ENCODE peak calls at places on chromosomes 5 and 9, in ten cellular contexts. One of them, this sample, is unnamed.

GRCh38 chr9:28086881-28087280 is 513.6 kb upstream of the C9orf72 start:
- DNase-seq in AG10803: no peak
- DNase-seq in GM12865: no peak
- DNase-seq in psoas muscle: no peak
- DNase-seq in CD8-positive, alpha-beta T cell: no peak
- DNase-seq in DND-41: no peak
- DNase-seq in spleen: no peak
- DNase-seq in choroid plexus epithelial cell: no peak
- DNase-seq in ovary: no peak
- DNase-seq in HFF-Myc: no peak
- DNase-seq in this sample: no peak

GRCh38 chr5:83066548-83067110 is 10.6 kb downstream of the TMEM167A start:
- DNase-seq in DND-41: no peak
- DNase-seq in choroid plexus epithelial cell: no peak
- DNase-seq in AG10803: no peak
- DNase-seq in psoas muscle: no peak
- DNase-seq in CD8-positive, alpha-beta T cell: no peak
- DNase-seq in ovary: no peak
- DNase-seq in GM12865: no peak
- DNase-seq in HFF-Myc: no peak
- DNase-seq in spleen: no peak
- DNase-seq in this sample: no peak

GRCh38 chr5:5198111-5198510 is 58.0 kb downstream of the ADAMTS16 start:
- DNase-seq in HFF-Myc: no peak
- DNase-seq in AG10803: no peak
- DNase-seq in spleen: no peak
- DNase-seq in GM12865: no peak
- DNase-seq in DND-41: no peak
- DNase-seq in ovary: no peak
- DNase-seq in psoas muscle: no peak
- DNase-seq in CD8-positive, alpha-beta T cell: no peak
- DNase-seq in choroid plexus epithelial cell: no peak
- DNase-seq in this sample: no peak

GRCh38 chr9:133118568-133118967 is 2.5 kb downstream of the RALGDS start:
- DNase-seq in AG10803: no peak
- DNase-seq in spleen: no peak
- DNase-seq in ovary: no peak
- DNase-seq in CD8-positive, alpha-beta T cell: no peak
- DNase-seq in GM12865: no peak
- DNase-seq in psoas muscle: peak
- DNase-seq in HFF-Myc: no peak
- DNase-seq in choroid plexus epithelial cell: no peak
- DNase-seq in DND-41: no peak
- DNase-seq in this sample: no peak

GRCh38 chr9:6405371-6405770 is 7.6 kb upstream of the UHRF2 start:
- DNase-seq in HFF-Myc: no peak
- DNase-seq in spleen: no peak
- DNase-seq in choroid plexus epithelial cell: no peak
- DNase-seq in CD8-positive, alpha-beta T cell: no peak
- DNase-seq in DND-41: no peak
- DNase-seq in psoas muscle: no peak
- DNase-seq in GM12865: no peak
- DNase-seq in ovary: no peak
- DNase-seq in AG10803: no peak
- DNase-seq in this sample: no peak

GRCh38 chr5:136098171-136098570 is 34.5 kb upstream of the SMAD5 start:
- DNase-seq in GM12865: no peak
- DNase-seq in AG10803: no peak
- DNase-seq in ovary: no peak
- DNase-seq in psoas muscle: no peak
- DNase-seq in DND-41: no peak
- DNase-seq in choroid plexus epithelial cell: no peak
- DNase-seq in spleen: no peak
- DNase-seq in CD8-positive, alpha-beta T cell: no peak
- DNase-seq in HFF-Myc: no peak
- DNase-seq in this sample: no peak

GRCh38 chr5:162852145-162852544 is 585.2 kb upstream of the CCNG1 start:
- DNase-seq in CD8-positive, alpha-beta T cell: no peak
- DNase-seq in ovary: no peak
- DNase-seq in DND-41: no peak
- DNase-seq in spleen: no peak
- DNase-seq in HFF-Myc: no peak
- DNase-seq in AG10803: no peak
- DNase-seq in psoas muscle: no peak
- DNase-seq in GM12865: no peak
- DNase-seq in choroid plexus epithelial cell: no peak
- DNase-seq in this sample: no peak

GRCh38 chr9:93667006-93667405 is 90.6 kb downstream of the PHF2 start:
- DNase-seq in HFF-Myc: no peak
- DNase-seq in choroid plexus epithelial cell: no peak
- DNase-seq in psoas muscle: peak
- DNase-seq in DND-41: no peak
- DNase-seq in GM12865: no peak
- DNase-seq in AG10803: no peak
- DNase-seq in spleen: peak
- DNase-seq in ovary: no peak
- DNase-seq in CD8-positive, alpha-beta T cell: no peak
- DNase-seq in this sample: no peak

GRCh38 chr9:2017459-2018161 is 2.5 kb downstream of the SMARCA2 start:
- DNase-seq in CD8-positive, alpha-beta T cell: peak
- DNase-seq in ovary: peak
- DNase-seq in HFF-Myc: no peak
- DNase-seq in spleen: peak
- DNase-seq in psoas muscle: peak
- DNase-seq in AG10803: peak
- DNase-seq in choroid plexus epithelial cell: peak
- DNase-seq in DND-41: peak
- DNase-seq in GM12865: peak
- DNase-seq in this sample: peak

GRCh38 chr9:133125706-133126696 is 5.0 kb upstream of the RALGDS start:
- DNase-seq in choroid plexus epithelial cell: peak
- DNase-seq in DND-41: no peak
- DNase-seq in CD8-positive, alpha-beta T cell: no peak
- DNase-seq in ovary: peak
- DNase-seq in GM12865: peak
- DNase-seq in HFF-Myc: peak
- DNase-seq in spleen: no peak
- DNase-seq in psoas muscle: peak
- DNase-seq in AG10803: peak
- DNase-seq in this sample: no peak

GRCh38 chr5:127011151-127011550 is 19.2 kb downstream of the MARCHF3 start:
- DNase-seq in ovary: no peak
- DNase-seq in HFF-Myc: no peak
- DNase-seq in psoas muscle: no peak
- DNase-seq in CD8-positive, alpha-beta T cell: no peak
- DNase-seq in GM12865: no peak
- DNase-seq in choroid plexus epithelial cell: peak
- DNase-seq in spleen: no peak
- DNase-seq in AG10803: peak
- DNase-seq in DND-41: no peak
- DNase-seq in this sample: peak

GRCh38 chr5:140925806-140926205 is 293 bp upstream of the PCDHAC1 start:
- DNase-seq in psoas muscle: no peak
- DNase-seq in HFF-Myc: no peak
- DNase-seq in DND-41: no peak
- DNase-seq in GM12865: no peak
- DNase-seq in CD8-positive, alpha-beta T cell: no peak
- DNase-seq in choroid plexus epithelial cell: no peak
- DNase-seq in spleen: no peak
- DNase-seq in AG10803: no peak
- DNase-seq in ovary: no peak
- DNase-seq in this sample: peak
- H3K4me3 ChIP-seq in psoas muscle: peak
- H3K4me3 ChIP-seq in HFF-Myc: no peak
- H3K4me3 ChIP-seq in DND-41: no peak
- H3K4me3 ChIP-seq in GM12865: no peak
- H3K4me3 ChIP-seq in CD8-positive, alpha-beta T cell: no peak
- H3K4me3 ChIP-seq in choroid plexus epithelial cell: no peak
- H3K4me3 ChIP-seq in spleen: peak
- H3K4me3 ChIP-seq in AG10803: no peak
- H3K4me3 ChIP-seq in ovary: peak
- H3K4me3 ChIP-seq in this sample: no peak

GRCh38 chr9:929719-930118 is 46.7 kb upstream of the DMRT3 start:
- DNase-seq in psoas muscle: no peak
- DNase-seq in CD8-positive, alpha-beta T cell: no peak
- DNase-seq in choroid plexus epithelial cell: no peak
- DNase-seq in GM12865: no peak
- DNase-seq in spleen: no peak
- DNase-seq in AG10803: no peak
- DNase-seq in HFF-Myc: no peak
- DNase-seq in ovary: no peak
- DNase-seq in DND-41: no peak
- DNase-seq in this sample: no peak

GRCh38 chr9:933356-933755 is 43.1 kb upstream of the DMRT3 start:
- DNase-seq in GM12865: no peak
- DNase-seq in spleen: no peak
- DNase-seq in ovary: no peak
- DNase-seq in AG10803: no peak
- DNase-seq in HFF-Myc: no peak
- DNase-seq in choroid plexus epithelial cell: no peak
- DNase-seq in CD8-positive, alpha-beta T cell: no peak
- DNase-seq in DND-41: no peak
- DNase-seq in psoas muscle: no peak
- DNase-seq in this sample: no peak

GRCh38 chr9:926976-927375 is 49.5 kb upstream of the DMRT3 start:
- DNase-seq in ovary: no peak
- DNase-seq in CD8-positive, alpha-beta T cell: no peak
- DNase-seq in DND-41: no peak
- DNase-seq in spleen: no peak
- DNase-seq in choroid plexus epithelial cell: no peak
- DNase-seq in GM12865: no peak
- DNase-seq in psoas muscle: no peak
- DNase-seq in AG10803: no peak
- DNase-seq in HFF-Myc: no peak
- DNase-seq in this sample: no peak

GRCh38 chr9:922731-923130 is 53.7 kb upstream of the DMRT3 start:
- DNase-seq in CD8-positive, alpha-beta T cell: no peak
- DNase-seq in HFF-Myc: no peak
- DNase-seq in ovary: no peak
- DNase-seq in spleen: no peak
- DNase-seq in DND-41: no peak
- DNase-seq in psoas muscle: no peak
- DNase-seq in AG10803: no peak
- DNase-seq in GM12865: no peak
- DNase-seq in choroid plexus epithelial cell: no peak
- DNase-seq in this sample: no peak

GRCh38 chr9:928363-929042 is 48.0 kb upstream of the DMRT3 start:
- DNase-seq in HFF-Myc: no peak
- DNase-seq in psoas muscle: no peak
- DNase-seq in spleen: no peak
- DNase-seq in AG10803: no peak
- DNase-seq in CD8-positive, alpha-beta T cell: no peak
- DNase-seq in GM12865: peak
- DNase-seq in DND-41: peak
- DNase-seq in ovary: no peak
- DNase-seq in choroid plexus epithelial cell: no peak
- DNase-seq in this sample: no peak
- TF ChIP-seq CTCF in HFF-Myc: peak
- TF ChIP-seq CTCF in psoas muscle: no peak
- TF ChIP-seq CTCF in spleen: peak
- TF ChIP-seq CTCF in AG10803: peak
- TF ChIP-seq CTCF in CD8-positive, alpha-beta T cell: peak
- TF ChIP-seq CTCF in GM12865: peak
- TF ChIP-seq CTCF in DND-41: peak
- TF ChIP-seq CTCF in ovary: no peak
- TF ChIP-seq CTCF in choroid plexus epithelial cell: peak
- TF ChIP-seq CTCF in this sample: peak

GRCh38 chr5:177354716-177355115 is 3.0 kb upstream of the RGS14 start:
- DNase-seq in ovary: no peak
- DNase-seq in choroid plexus epithelial cell: no peak
- DNase-seq in HFF-Myc: no peak
- DNase-seq in GM12865: no peak
- DNase-seq in psoas muscle: no peak
- DNase-seq in CD8-positive, alpha-beta T cell: no peak
- DNase-seq in spleen: no peak
- DNase-seq in DND-41: no peak
- DNase-seq in AG10803: no peak
- DNase-seq in this sample: no peak
- H3K4me3 ChIP-seq in ovary: no peak
- H3K4me3 ChIP-seq in choroid plexus epithelial cell: no peak
- H3K4me3 ChIP-seq in HFF-Myc: no peak
- H3K4me3 ChIP-seq in GM12865: no peak
- H3K4me3 ChIP-seq in psoas muscle: no peak
- H3K4me3 ChIP-seq in CD8-positive, alpha-beta T cell: no peak
- H3K4me3 ChIP-seq in spleen: no peak
- H3K4me3 ChIP-seq in DND-41: no peak
- H3K4me3 ChIP-seq in AG10803: no peak
- H3K4me3 ChIP-seq in this sample: no peak

GRCh38 chr5:103258368-103258956 is at the start of gene MACIR:
- DNase-seq in DND-41: peak
- DNase-seq in psoas muscle: peak
- DNase-seq in GM12865: peak
- DNase-seq in HFF-Myc: peak
- DNase-seq in choroid plexus epithelial cell: peak
- DNase-seq in AG10803: peak
- DNase-seq in CD8-positive, alpha-beta T cell: peak
- DNase-seq in spleen: peak
- DNase-seq in ovary: peak
- DNase-seq in this sample: peak
- TF ChIP-seq CTCF in DND-41: peak
- TF ChIP-seq CTCF in psoas muscle: no peak
- TF ChIP-seq CTCF in GM12865: no peak
- TF ChIP-seq CTCF in HFF-Myc: no peak
- TF ChIP-seq CTCF in choroid plexus epithelial cell: peak
- TF ChIP-seq CTCF in AG10803: peak
- TF ChIP-seq CTCF in CD8-positive, alpha-beta T cell: no peak
- TF ChIP-seq CTCF in spleen: no peak
- TF ChIP-seq CTCF in ovary: no peak
- TF ChIP-seq CTCF in this sample: no peak

GRCh38 chr5:106154280-106154716 is 1516.4 kb downstream of the EFNA5 start:
- DNase-seq in AG10803: no peak
- DNase-seq in GM12865: no peak
- DNase-seq in HFF-Myc: no peak
- DNase-seq in DND-41: no peak
- DNase-seq in spleen: peak
- DNase-seq in psoas muscle: no peak
- DNase-seq in CD8-positive, alpha-beta T cell: no peak
- DNase-seq in choroid plexus epithelial cell: no peak
- DNase-seq in ovary: no peak
- DNase-seq in this sample: no peak
- H3K4me3 ChIP-seq in AG10803: no peak
- H3K4me3 ChIP-seq in GM12865: no peak
- H3K4me3 ChIP-seq in HFF-Myc: no peak
- H3K4me3 ChIP-seq in DND-41: no peak
- H3K4me3 ChIP-seq in spleen: no peak
- H3K4me3 ChIP-seq in psoas muscle: no peak
- H3K4me3 ChIP-seq in CD8-positive, alpha-beta T cell: no peak
- H3K4me3 ChIP-seq in choroid plexus epithelial cell: no peak
- H3K4me3 ChIP-seq in ovary: no peak
- H3K4me3 ChIP-seq in this sample: no peak

DNA sequence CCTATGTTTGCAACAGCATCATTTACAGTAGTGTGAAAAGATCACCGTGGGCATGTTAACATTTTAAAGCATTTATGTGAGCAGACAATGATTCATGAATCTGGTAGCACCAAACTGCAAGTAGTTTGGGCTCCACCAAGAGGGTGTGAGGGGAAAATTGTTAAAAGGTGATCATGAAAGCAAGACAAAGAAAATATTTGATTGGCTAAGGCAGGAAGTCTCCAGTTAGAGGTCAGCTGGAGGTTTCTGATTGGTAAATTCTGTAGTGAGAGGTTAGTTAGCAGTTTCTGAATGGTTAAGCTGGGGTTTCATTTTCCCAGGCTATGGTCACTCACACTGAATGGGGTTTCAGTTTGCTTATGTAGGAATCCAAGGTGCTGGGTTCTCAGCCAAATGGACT is 13.5 kb upstream of the DRD1 start:
- DNase-seq in CD8-positive, alpha-beta T cell: no peak
- DNase-seq in choroid plexus epithelial cell: no peak
- DNase-seq in psoas muscle: no peak
- DNase-seq in DND-41: no peak
- DNase-seq in GM12865: peak
- DNase-seq in HFF-Myc: no peak
- DNase-seq in spleen: no peak
- DNase-seq in AG10803: no peak
- DNase-seq in ovary: no peak
- DNase-seq in this sample: no peak
- TF ChIP-seq CTCF in CD8-positive, alpha-beta T cell: no peak
- TF ChIP-seq CTCF in choroid plexus epithelial cell: no peak
- TF ChIP-seq CTCF in psoas muscle: no peak
- TF ChIP-seq CTCF in DND-41: no peak
- TF ChIP-seq CTCF in GM12865: no peak
- TF ChIP-seq CTCF in HFF-Myc: no peak
- TF ChIP-seq CTCF in spleen: no peak
- TF ChIP-seq CTCF in AG10803: no peak
- TF ChIP-seq CTCF in ovary: no peak
- TF ChIP-seq CTCF in this sample: no peak